ENCODE peak calls at places on chromosomes 12 and 14, in seven cellular contexts. I is H1, C is mesenchymal stem cell, K is H9, E is neuronal stem cell, W is IMR-90, G is trophoblast cell. O is an unnamed sample.

GRCh38 chr12:83690465-83690864 is 1003.8 kb downstream of the TMTC2 start:
- DNase-seq in W (no peak), I (no peak), G (no peak), E (no peak), K (no peak), C (no peak), O (no peak)

GRCh38 chr14:81831128-81831815 is 297.6 kb upstream of the SEL1L start:
- DNase-seq in G (no peak), I (no peak), E (no peak), W (no peak), K (no peak), C (no peak), O (peak)

GRCh38 chr14:72952171-72952570 is 25.9 kb downstream of the DCAF4 start:
- DNase-seq in E (no peak), K (no peak), I (no peak), W (no peak), G (no peak), C (no peak), O (no peak)

GRCh38 chr12:57983150-57983857 is 41.9 kb downstream of the ATP23 start:
- DNase-seq in E (peak), C (peak), I (peak), K (no peak), W (peak), G (peak), O (peak)

GRCh38 chr14:61472801-61473376 is 151.5 kb downstream of the PRKCH start:
- DNase-seq in I (no peak), K (no peak), G (no peak), E (no peak), W (peak), C (peak), O (no peak)

GRCh38 chr12:32027684-32028355 is 68.6 kb downstream of the RESF1 start:
- DNase-seq in E (no peak), W (no peak), G (no peak), I (no peak), C (no peak), K (no peak), O (no peak)

GRCh38 chr12:93315385-93315906 is 62.3 kb upstream of the NUDT4 start:
- DNase-seq in W (no peak), K (no peak), E (no peak), C (no peak), G (no peak), I (no peak), O (no peak)

GRCh38 chr12:76782440-76782996 is 18.6 kb downstream of the ZDHHC17 start:
- DNase-seq in I (no peak), E (no peak), W (no peak), C (peak), G (no peak), K (no peak), O (peak)

GRCh38 chr14:101068293-101068957 is 164.9 kb upstream of the RTL1 start:
- DNase-seq in K (peak), I (peak), W (no peak), G (no peak), C (no peak), E (no peak), O (peak)

GRCh38 chr14:50452979-50453705 is 56.5 kb upstream of the CDKL1 start:
- DNase-seq in I (no peak), K (no peak), C (peak), E (no peak), W (peak), G (no peak), O (peak)

GRCh38 chr14:23058654-23059504 is 1.6 kb upstream of the CDH24 start:
- DNase-seq in G (no peak), E (no peak), I (no peak), K (no peak), C (no peak), W (no peak), O (no peak)

GRCh38 chr12:32273063-32273521 is 126.3 kb upstream of the FGD4 start:
- DNase-seq in E (no peak), I (peak), C (no peak), W (peak), K (no peak), G (no peak), O (no peak)

GRCh38 chr12:1670815-1671268 is 20.0 kb upstream of the ADIPOR2 start:
- DNase-seq in E (no peak), W (no peak), K (peak), C (no peak), G (peak), I (peak), O (peak)

GRCh38 chr12:3630111-3630510 is 122.8 kb downstream of the CRACR2A start:
- DNase-seq in I (no peak), G (no peak), C (no peak), K (no peak), W (no peak), E (no peak), O (no peak)

GRCh38 chr14:33916663-33917565 is 34.0 kb downstream of the EGLN3 start:
- DNase-seq in W (no peak), K (no peak), G (peak), E (no peak), C (peak), I (no peak), O (peak)

GRCh38 chr12:70241845-70242244 is 1.4 kb upstream of the CNOT2 start:
- DNase-seq in G (no peak), W (no peak), E (no peak), K (no peak), C (no peak), I (no peak), O (no peak)

GRCh38 chr14:36683083-36683724 is 21.5 kb downstream of the PAX9 start:
- DNase-seq in E (no peak), G (no peak), C (no peak), W (no peak), K (no peak), I (no peak), O (peak)

GRCh38 chr12:77116277-77116676 is 50.9 kb upstream of the E2F7 start:
- DNase-seq in I (no peak), G (no peak), C (peak), W (peak), E (no peak), K (no peak), O (no peak)

GRCh38 chr14:88559852-88560251 is 3.0 kb upstream of the ZC3H14 start:
- DNase-seq in C (peak), G (no peak), W (peak), E (no peak), I (no peak), K (no peak), O (peak)

GRCh38 chr12:121404734-121405133 is 4.8 kb downstream of the RNF34 start:
- DNase-seq in K (no peak), W (no peak), E (no peak), C (no peak), I (no peak), G (no peak), O (no peak)

GRCh38 chr12:88544991-88545684 is 35.1 kb downstream of the KITLG start:
- DNase-seq in I (no peak), W (peak), E (no peak), C (peak), K (no peak), G (no peak), O (no peak)

GRCh38 chr12:121789233-121789781 is 4.2 kb downstream of the RHOF start:
- DNase-seq in E (no peak), C (no peak), W (no peak), I (no peak), K (no peak), G (no peak), O (no peak)

GRCh38 chr14:69242311-69243224 is 17.4 kb upstream of the GALNT16 start:
- DNase-seq in K (peak), E (peak), C (peak), I (peak), G (peak), W (peak), O (peak)

GRCh38 chr12:98582093-98582492 is 11.4 kb upstream of the SLC25A3 start:
- DNase-seq in K (no peak), W (peak), I (no peak), E (no peak), C (no peak), G (no peak), O (no peak)

GRCh38 chr12:106109168-106109910 is 29.4 kb downstream of the NUAK1 start:
- DNase-seq in C (peak), I (no peak), E (no peak), K (no peak), G (no peak), W (no peak), O (peak)

GRCh38 chr14:78863143-78863542 is 693.0 kb downstream of the NRXN3 start:
- DNase-seq in E (peak), I (peak), C (peak), G (peak), W (peak), K (peak), O (peak)

GRCh38 chr14:91586451-91586850 is 76.3 kb upstream of the PPP4R3A start:
- DNase-seq in G (no peak), E (no peak), C (no peak), I (no peak), W (no peak), K (no peak), O (no peak)

GRCh38 chr12:24270464-24270863 is 321.0 kb upstream of the SOX5 start:
- DNase-seq in G (no peak), E (no peak), W (no peak), C (no peak), I (no peak), K (no peak), O (no peak)

GRCh38 chr12:55736780-55737580 is 5.9 kb upstream of the GDF11 start:
- DNase-seq in I (peak), W (peak), K (peak), G (peak), C (peak), E (no peak), O (peak)

GRCh38 chr12:51357374-51358047 is 11.0 kb upstream of the CELA1 start:
- DNase-seq in G (no peak), C (no peak), E (no peak), W (no peak), K (no peak), I (no peak), O (no peak)
- H3K18ac ChIP-seq in G (no peak), C (no peak), E (no peak), W (no peak), K (no peak), I (no peak), O (no peak)

DNA sequence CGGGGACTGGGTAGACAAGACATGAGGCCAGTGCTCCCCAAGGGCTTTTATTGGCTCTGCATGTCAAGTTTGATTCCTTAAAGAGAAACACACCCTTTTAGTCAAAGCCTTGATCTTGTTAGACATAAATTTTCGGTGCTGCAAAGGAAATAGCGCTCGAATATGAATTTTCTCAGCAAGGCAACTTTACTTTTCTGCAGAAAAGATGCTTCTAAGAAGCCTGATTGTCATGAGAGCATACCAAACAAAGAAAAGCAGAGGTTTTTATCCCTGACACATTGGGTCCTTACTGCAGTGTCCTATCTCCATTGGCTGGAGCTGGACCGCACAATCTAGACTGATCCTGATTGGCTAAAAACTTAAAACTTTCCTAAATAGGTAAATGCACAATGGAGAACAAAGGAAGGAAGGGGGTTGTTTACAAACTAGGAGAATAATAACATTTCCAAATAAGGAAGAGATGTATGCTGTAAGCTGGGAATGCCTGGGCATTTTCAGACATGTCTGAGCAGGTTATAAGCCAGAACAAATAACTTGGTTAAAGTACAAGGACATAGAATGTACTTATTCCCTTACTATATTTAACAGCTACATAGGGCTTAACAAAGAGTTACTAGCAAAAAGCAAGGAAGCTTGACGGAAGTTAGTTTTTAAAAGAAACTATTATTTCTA is 17.2 kb downstream of the TXNRD1 start:
- DNase-seq in G (no peak), C (no peak), I (no peak), K (no peak), W (no peak), E (no peak), O (no peak)
- H3K18ac ChIP-seq in G (no peak), C (no peak), I (no peak), K (no peak), W (no peak), E (no peak), O (no peak)

GRCh38 chr12:108122072-108122471 is 7.0 kb upstream of the WSCD2 start:
- DNase-seq in E (no peak), C (no peak), G (no peak), W (no peak), K (no peak), I (no peak), O (no peak)
- H3K18ac ChIP-seq in E (no peak), C (no peak), G (no peak), W (no peak), K (no peak), I (no peak), O (no peak)

GRCh38 chr14:95561001-95561412 is 26.2 kb downstream of the GLRX5 start:
- DNase-seq in G (peak), K (peak), E (peak), W (peak), C (peak), I (peak), O (peak)

GRCh38 chr14:95559203-95559602 is 24.4 kb downstream of the GLRX5 start:
- DNase-seq in E (no peak), I (no peak), G (no peak), C (no peak), K (no peak), W (no peak), O (no peak)

GRCh38 chr14:95557832-95558231 is 23.0 kb downstream of the GLRX5 start:
- DNase-seq in E (no peak), I (no peak), G (no peak), W (no peak), K (no peak), C (no peak), O (no peak)

GRCh38 chr14:95555053-95555452 is 20.2 kb downstream of the GLRX5 start:
- DNase-seq in K (no peak), G (no peak), I (no peak), C (no peak), E (no peak), W (no peak), O (no peak)

DNA sequence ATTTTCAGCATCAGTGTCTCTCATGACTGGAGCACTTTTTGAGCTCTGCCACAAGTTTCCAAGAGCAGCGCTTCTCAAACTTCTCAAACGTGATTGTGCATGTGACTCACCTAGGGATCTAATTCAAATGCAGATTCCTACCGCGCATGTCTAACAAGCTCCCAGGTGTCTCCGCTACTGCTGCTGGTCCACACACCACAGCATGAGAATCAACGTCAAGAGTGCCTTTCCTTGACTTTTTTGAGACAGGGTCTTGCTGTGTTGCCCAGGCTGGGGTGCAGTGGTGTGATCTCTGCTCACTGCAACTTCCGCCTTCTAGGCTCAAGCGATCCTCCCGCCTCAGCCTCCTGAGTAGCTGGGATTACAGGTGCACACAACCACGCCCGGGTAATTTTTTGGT is 22.4 kb downstream of the GLRX5 start:
- DNase-seq in K (peak), G (no peak), W (no peak), E (no peak), C (no peak), I (no peak), O (no peak)
- H3K18ac ChIP-seq in K (no peak), G (no peak), W (no peak), E (no peak), C (no peak), I (no peak), O (no peak)

DNA sequence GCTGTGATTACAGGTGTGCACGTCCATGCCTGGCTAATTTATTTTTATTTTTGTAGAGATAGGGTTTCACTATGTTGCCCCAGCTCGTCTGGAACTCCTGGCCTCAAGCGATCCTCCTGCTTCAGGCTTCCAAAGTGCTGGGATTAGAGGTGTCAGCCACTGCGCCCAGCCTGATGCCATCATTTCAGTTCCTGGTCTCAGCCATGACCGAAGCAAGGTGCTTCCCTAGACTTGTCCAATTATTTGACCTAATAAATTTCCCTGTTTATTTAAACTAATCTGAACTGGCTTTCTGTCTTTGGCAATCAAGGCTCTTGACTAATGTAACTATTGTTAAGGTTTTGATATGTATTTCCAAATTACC is 24.4 kb upstream of the STK38L start:
- DNase-seq in W (no peak), C (no peak), K (no peak), E (no peak), G (no peak), I (no peak), O (no peak)
- H3K18ac ChIP-seq in W (no peak), C (no peak), K (no peak), E (no peak), G (no peak), I (no peak), O (no peak)

GRCh38 chr14:76053576-76054369 is 68.2 kb downstream of the IFT43 start:
- DNase-seq in I (no peak), G (peak), C (no peak), K (no peak), W (no peak), E (no peak), O (no peak)
- H3K18ac ChIP-seq in I (peak), G (no peak), C (no peak), K (no peak), W (no peak), E (no peak), O (no peak)

GRCh38 chr14:58628381-58628780 is 9.4 kb upstream of the DACT1 start:
- DNase-seq in C (peak), G (peak), W (peak), K (peak), E (no peak), I (peak), O (no peak)

GRCh38 chr14:58620011-58620410 is 17.8 kb upstream of the DACT1 start:
- DNase-seq in G (no peak), I (no peak), C (no peak), E (no peak), W (no peak), K (no peak), O (no peak)

GRCh38 chr14:58629273-58629672 is 8.5 kb upstream of the DACT1 start:
- DNase-seq in G (no peak), C (no peak), I (no peak), W (no peak), E (no peak), K (no peak), O (no peak)

GRCh38 chr14:58626441-58626840 is 11.3 kb upstream of the DACT1 start:
- DNase-seq in K (no peak), C (peak), I (no peak), W (peak), E (no peak), G (peak), O (no peak)

DNA sequence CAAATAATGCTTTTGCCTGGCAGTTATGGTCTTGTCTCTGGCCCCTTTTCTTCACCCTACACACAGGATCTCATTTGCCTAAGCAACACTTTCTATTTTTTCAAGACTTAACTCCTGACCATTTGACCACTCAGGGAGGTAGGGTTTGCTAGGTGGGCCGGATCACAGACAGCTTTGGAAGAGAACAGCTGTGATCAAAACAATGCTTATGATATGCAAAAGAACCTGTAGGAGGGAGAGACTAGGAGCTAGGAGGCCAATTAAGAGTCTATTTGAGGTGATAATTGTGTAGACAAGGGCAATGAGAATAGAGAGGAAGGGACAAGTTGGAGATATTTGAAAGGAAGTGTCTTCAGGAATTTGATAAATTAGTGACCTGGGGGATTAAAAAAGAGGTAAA is 12.3 kb upstream of the DACT1 start:
- DNase-seq in I (no peak), G (no peak), W (no peak), E (no peak), C (no peak), K (peak), O (peak)
- H3K18ac ChIP-seq in I (no peak), G (no peak), W (no peak), E (no peak), C (no peak), K (no peak), O (no peak)

DNA sequence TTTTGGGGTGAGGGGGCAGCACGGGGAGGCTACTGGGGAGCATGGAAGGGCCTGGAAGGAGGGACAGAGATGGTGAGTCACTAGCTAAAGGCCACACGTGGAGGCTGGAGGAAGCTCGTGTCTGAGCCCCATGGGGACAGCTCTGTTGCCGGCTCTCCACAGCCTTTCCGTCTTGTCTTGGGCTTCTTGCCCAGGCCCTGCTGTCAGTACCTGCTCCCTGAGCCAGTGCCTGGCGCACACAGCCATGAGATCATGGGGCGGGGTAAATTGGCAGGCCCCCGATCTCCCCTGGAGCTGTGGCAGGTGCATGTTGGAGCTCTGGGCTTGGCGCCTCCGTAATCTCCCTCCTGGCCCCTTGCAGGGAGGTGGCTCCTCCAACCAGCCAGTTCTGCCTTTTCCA is 16.1 kb upstream of the KRT80 start:
- DNase-seq in I (no peak), E (no peak), W (peak), K (no peak), G (no peak), C (peak), O (no peak)
- H3K18ac ChIP-seq in I (no peak), E (no peak), W (no peak), K (no peak), G (no peak), C (peak), O (no peak)

GRCh38 chr12:91974541-91974940 is 171.1 kb downstream of the BTG1 start:
- DNase-seq in K (no peak), W (peak), I (no peak), C (no peak), G (no peak), E (no peak), O (no peak)
- H3K18ac ChIP-seq in K (no peak), W (peak), I (no peak), C (no peak), G (no peak), E (no peak), O (no peak)

O was measured in mesendoderm.